ENCODE peak calls at places on chromosomes 6 and 20, in five cellular contexts. One of them, this sample, is unnamed.

GRCh38 chr20:40532103-40532502 is 156.9 kb downstream of the MAFB start:
- DNase-seq in Karpas-422: peak
- DNase-seq in uterus: no peak
- DNase-seq in RWPE1: no peak
- DNase-seq in mammary epithelial cell: peak
- DNase-seq in this sample: no peak

GRCh38 chr20:51802170-51802745 is at the start of gene SALL4:
- DNase-seq in mammary epithelial cell: no peak
- DNase-seq in Karpas-422: no peak
- DNase-seq in uterus: no peak
- DNase-seq in RWPE1: no peak
- DNase-seq in this sample: no peak

GRCh38 chr6:169288591-169288990 is 34.9 kb upstream of the THBS2 start:
- DNase-seq in RWPE1: no peak
- DNase-seq in mammary epithelial cell: peak
- DNase-seq in Karpas-422: no peak
- DNase-seq in uterus: peak
- DNase-seq in this sample: no peak

GRCh38 chr6:21091411-21091810 is 502.1 kb upstream of the SOX4 start:
- DNase-seq in Karpas-422: no peak
- DNase-seq in uterus: no peak
- DNase-seq in mammary epithelial cell: no peak
- DNase-seq in RWPE1: no peak
- DNase-seq in this sample: no peak

GRCh38 chr6:128919412-128919811 is 36.5 kb downstream of the LAMA2 start:
- DNase-seq in mammary epithelial cell: no peak
- DNase-seq in RWPE1: no peak
- DNase-seq in Karpas-422: no peak
- DNase-seq in uterus: no peak
- DNase-seq in this sample: no peak

GRCh38 chr6:10759312-10759839 is 11.8 kb downstream of the TMEM14B start:
- DNase-seq in uterus: no peak
- DNase-seq in Karpas-422: peak
- DNase-seq in mammary epithelial cell: peak
- DNase-seq in RWPE1: peak
- DNase-seq in this sample: no peak

GRCh38 chr6:132130530-132131298 is 179.5 kb upstream of the CCN2 start:
- DNase-seq in mammary epithelial cell: no peak
- DNase-seq in RWPE1: no peak
- DNase-seq in uterus: peak
- DNase-seq in Karpas-422: no peak
- DNase-seq in this sample: peak

GRCh38 chr6:132194529-132194928 is 206.7 kb downstream of the MOXD1 start:
- DNase-seq in Karpas-422: no peak
- DNase-seq in uterus: no peak
- DNase-seq in RWPE1: no peak
- DNase-seq in mammary epithelial cell: no peak
- DNase-seq in this sample: no peak

GRCh38 chr20:57167971-57168693 is 98.3 kb downstream of the BMP7 start:
- DNase-seq in RWPE1: peak
- DNase-seq in Karpas-422: no peak
- DNase-seq in mammary epithelial cell: no peak
- DNase-seq in uterus: no peak
- DNase-seq in this sample: no peak

GRCh38 chr6:120230008-120230407 is 880.4 kb upstream of the MAN1A1 start:
- DNase-seq in RWPE1: no peak
- DNase-seq in mammary epithelial cell: no peak
- DNase-seq in uterus: no peak
- DNase-seq in Karpas-422: no peak
- DNase-seq in this sample: no peak

GRCh38 chr6:18465410-18466154 is 78.4 kb downstream of the RNF144B start:
- DNase-seq in uterus: no peak
- DNase-seq in Karpas-422: no peak
- DNase-seq in mammary epithelial cell: no peak
- DNase-seq in RWPE1: no peak
- DNase-seq in this sample: no peak

GRCh38 chr6:141744971-141745370 is 387.8 kb upstream of the GJE1 start:
- DNase-seq in uterus: no peak
- DNase-seq in mammary epithelial cell: no peak
- DNase-seq in RWPE1: no peak
- DNase-seq in Karpas-422: peak
- DNase-seq in this sample: no peak

GRCh38 chr6:136347847-136348246 is 58.2 kb upstream of the BCLAF1 start:
- DNase-seq in RWPE1: peak
- DNase-seq in mammary epithelial cell: peak
- DNase-seq in uterus: no peak
- DNase-seq in Karpas-422: no peak
- DNase-seq in this sample: no peak

GRCh38 chr20:53737404-53738038 is 143.9 kb upstream of the ZNF217 start:
- DNase-seq in mammary epithelial cell: peak
- DNase-seq in Karpas-422: no peak
- DNase-seq in RWPE1: no peak
- DNase-seq in uterus: no peak
- DNase-seq in this sample: no peak

GRCh38 chr20:3687655-3688054 is 5.8 kb upstream of the ADAM33 start:
- DNase-seq in mammary epithelial cell: no peak
- DNase-seq in Karpas-422: peak
- DNase-seq in RWPE1: peak
- DNase-seq in uterus: peak
- DNase-seq in this sample: no peak

GRCh38 chr6:29651413-29652197 is 5.3 kb upstream of the MOG start:
- DNase-seq in uterus: no peak
- DNase-seq in Karpas-422: peak
- DNase-seq in mammary epithelial cell: no peak
- DNase-seq in RWPE1: peak
- DNase-seq in this sample: no peak

GRCh38 chr6:111950661-111951426 is 77.6 kb upstream of the FYN start:
- DNase-seq in RWPE1: no peak
- DNase-seq in mammary epithelial cell: no peak
- DNase-seq in Karpas-422: no peak
- DNase-seq in uterus: no peak
- DNase-seq in this sample: no peak

GRCh38 chr20:4819901-4820300 is 98.2 kb downstream of the PRND start:
- DNase-seq in mammary epithelial cell: no peak
- DNase-seq in RWPE1: no peak
- DNase-seq in Karpas-422: no peak
- DNase-seq in uterus: no peak
- DNase-seq in this sample: no peak
- H3K27ac ChIP-seq in mammary epithelial cell: no peak
- H3K27ac ChIP-seq in RWPE1: no peak
- H3K27ac ChIP-seq in Karpas-422: peak
- H3K27ac ChIP-seq in uterus: peak
- H3K27ac ChIP-seq in this sample: peak

DNA sequence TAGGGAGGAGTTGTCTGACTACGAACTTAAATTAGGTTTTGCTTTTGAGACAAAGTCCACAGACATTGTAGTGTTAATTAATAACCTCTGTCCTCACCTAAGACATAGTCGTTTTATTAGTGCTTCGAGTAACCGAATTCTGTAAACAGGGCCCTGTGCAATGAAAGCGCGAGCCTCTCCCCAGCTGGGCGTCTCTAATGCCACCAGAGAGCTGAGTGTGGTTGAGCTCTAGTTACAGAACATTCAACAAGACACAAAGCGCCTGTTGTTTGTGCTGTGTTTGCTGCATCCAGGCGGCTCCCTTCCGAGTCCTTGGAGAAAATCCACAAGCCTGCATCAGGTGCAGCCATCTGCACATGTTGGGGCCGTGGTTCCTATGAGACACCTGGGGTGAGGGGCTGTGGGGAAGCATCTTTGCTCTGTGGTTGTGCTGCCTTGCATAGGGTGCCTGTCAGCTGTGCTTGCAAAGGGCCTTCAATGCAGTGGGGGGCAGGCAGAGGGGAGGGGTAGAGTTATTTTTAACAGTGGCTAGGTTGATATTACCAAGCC is 63.9 kb downstream of the CD164 start:
- DNase-seq in uterus: no peak
- DNase-seq in mammary epithelial cell: no peak
- DNase-seq in Karpas-422: no peak
- DNase-seq in RWPE1: no peak
- DNase-seq in this sample: peak
- H3K27ac ChIP-seq in uterus: no peak
- H3K27ac ChIP-seq in mammary epithelial cell: no peak
- H3K27ac ChIP-seq in Karpas-422: no peak
- H3K27ac ChIP-seq in RWPE1: no peak
- H3K27ac ChIP-seq in this sample: peak

GRCh38 chr20:6075428-6076219 is 21.8 kb upstream of the LRRN4 start:
- DNase-seq in Karpas-422: no peak
- DNase-seq in mammary epithelial cell: no peak
- DNase-seq in uterus: no peak
- DNase-seq in RWPE1: no peak
- DNase-seq in this sample: no peak
- H3K27ac ChIP-seq in Karpas-422: no peak
- H3K27ac ChIP-seq in mammary epithelial cell: no peak
- H3K27ac ChIP-seq in uterus: no peak
- H3K27ac ChIP-seq in RWPE1: peak
- H3K27ac ChIP-seq in this sample: no peak

GRCh38 chr6:118908441-118908840 is 14.5 kb downstream of the ASF1A start:
- DNase-seq in RWPE1: no peak
- DNase-seq in mammary epithelial cell: no peak
- DNase-seq in uterus: no peak
- DNase-seq in Karpas-422: no peak
- DNase-seq in this sample: no peak

GRCh38 chr6:118914598-118914997 is 20.4 kb downstream of the MCM9 start:
- DNase-seq in uterus: no peak
- DNase-seq in RWPE1: no peak
- DNase-seq in mammary epithelial cell: no peak
- DNase-seq in Karpas-422: no peak
- DNase-seq in this sample: no peak

GRCh38 chr6:118917550-118918321 is 17.2 kb downstream of the MCM9 start:
- DNase-seq in RWPE1: no peak
- DNase-seq in Karpas-422: no peak
- DNase-seq in uterus: no peak
- DNase-seq in mammary epithelial cell: no peak
- DNase-seq in this sample: no peak

GRCh38 chr6:118913161-118913560 is 19.2 kb downstream of the ASF1A start:
- DNase-seq in RWPE1: no peak
- DNase-seq in uterus: no peak
- DNase-seq in Karpas-422: no peak
- DNase-seq in mammary epithelial cell: no peak
- DNase-seq in this sample: no peak

GRCh38 chr6:118912646-118913045 is 18.7 kb downstream of the ASF1A start:
- DNase-seq in uterus: no peak
- DNase-seq in RWPE1: no peak
- DNase-seq in Karpas-422: no peak
- DNase-seq in mammary epithelial cell: no peak
- DNase-seq in this sample: no peak
- H3K27ac ChIP-seq in uterus: no peak
- H3K27ac ChIP-seq in RWPE1: no peak
- H3K27ac ChIP-seq in Karpas-422: peak
- H3K27ac ChIP-seq in mammary epithelial cell: no peak
- H3K27ac ChIP-seq in this sample: no peak

GRCh38 chr6:127343753-127344659 is 597 bp upstream of the ECHDC1 start:
- DNase-seq in mammary epithelial cell: peak
- DNase-seq in Karpas-422: peak
- DNase-seq in RWPE1: no peak
- DNase-seq in uterus: no peak
- DNase-seq in this sample: no peak

GRCh38 chr6:127340171-127340570 is 3.2 kb downstream of the ECHDC1 start:
- DNase-seq in RWPE1: no peak
- DNase-seq in Karpas-422: no peak
- DNase-seq in mammary epithelial cell: no peak
- DNase-seq in uterus: no peak
- DNase-seq in this sample: no peak

GRCh38 chr6:127341471-127342202 is 1.8 kb downstream of the ECHDC1 start:
- DNase-seq in mammary epithelial cell: no peak
- DNase-seq in Karpas-422: peak
- DNase-seq in RWPE1: no peak
- DNase-seq in uterus: no peak
- DNase-seq in this sample: no peak

GRCh38 chr6:127342946-127343752 is at the start of gene ECHDC1:
- DNase-seq in Karpas-422: peak
- DNase-seq in RWPE1: peak
- DNase-seq in mammary epithelial cell: peak
- DNase-seq in uterus: peak
- DNase-seq in this sample: peak

GRCh38 chr6:127342296-127342945 is 988 bp downstream of the ECHDC1 start:
- DNase-seq in uterus: no peak
- DNase-seq in RWPE1: no peak
- DNase-seq in Karpas-422: peak
- DNase-seq in mammary epithelial cell: peak
- DNase-seq in this sample: no peak
- H3K27ac ChIP-seq in uterus: peak
- H3K27ac ChIP-seq in RWPE1: peak
- H3K27ac ChIP-seq in Karpas-422: peak
- H3K27ac ChIP-seq in mammary epithelial cell: peak
- H3K27ac ChIP-seq in this sample: no peak

GRCh38 chr6:7911345-7911725 is 747 bp upstream of the TXNDC5 start:
- DNase-seq in Karpas-422: no peak
- DNase-seq in uterus: no peak
- DNase-seq in RWPE1: peak
- DNase-seq in mammary epithelial cell: peak
- DNase-seq in this sample: no peak
- H3K27ac ChIP-seq in Karpas-422: no peak
- H3K27ac ChIP-seq in uterus: no peak
- H3K27ac ChIP-seq in RWPE1: peak
- H3K27ac ChIP-seq in mammary epithelial cell: peak
- H3K27ac ChIP-seq in this sample: peak

DNA sequence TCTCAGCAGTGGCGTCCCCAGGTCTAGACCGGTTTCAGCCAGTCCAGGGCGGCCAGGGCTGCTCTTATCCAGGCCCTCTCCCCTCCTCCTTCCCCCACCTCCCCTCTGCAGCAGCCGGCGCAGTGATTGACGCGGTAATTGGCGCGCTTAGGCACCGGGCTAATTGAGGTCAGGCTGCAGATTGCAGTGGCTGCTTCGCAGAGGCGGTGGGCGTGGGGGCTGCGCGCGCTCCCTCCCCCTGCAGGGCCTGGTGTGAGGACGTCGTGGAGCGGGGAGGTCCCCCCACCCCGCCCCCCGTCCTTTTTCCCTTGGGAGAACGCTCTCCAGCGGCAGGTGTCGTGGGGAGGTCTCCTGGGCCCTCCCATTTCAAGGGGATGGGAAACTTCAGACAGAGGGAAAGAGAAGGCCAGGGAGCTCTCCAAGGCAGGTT is 70.4 kb upstream of the BLCAP start:
- DNase-seq in RWPE1: no peak
- DNase-seq in uterus: no peak
- DNase-seq in Karpas-422: no peak
- DNase-seq in mammary epithelial cell: no peak
- DNase-seq in this sample: no peak
- H3K27ac ChIP-seq in RWPE1: no peak
- H3K27ac ChIP-seq in uterus: no peak
- H3K27ac ChIP-seq in Karpas-422: no peak
- H3K27ac ChIP-seq in mammary epithelial cell: no peak
- H3K27ac ChIP-seq in this sample: no peak

This sample was measured in substantia nigra.